ENCODE peak calls at places on chromosomes 11 and 22, in five cellular contexts. Q is T-cell, H is astrocyte of the cerebellum, Z is cardiac muscle cell, T is ecto neural progenitor cell. R is an unnamed sample.

GRCh38 chr22:47591016-47591415 is 828.6 kb downstream of the TBC1D22A start:
- DNase-seq in Q (no peak), H (no peak), Z (no peak), T (no peak), R (no peak)

GRCh38 chr22:46574993-46575914 is 37.8 kb upstream of the CELSR1 start:
- DNase-seq in Q (no peak), H (no peak), Z (peak), T (no peak), R (no peak)

GRCh38 chr11:765025-765801 is 12.1 kb downstream of the GATD1 start:
- DNase-seq in Q (peak), H (no peak), Z (peak), T (peak), R (peak)

GRCh38 chr11:3837793-3838192 is 3.0 kb downstream of the RHOG start:
- DNase-seq in Q (no peak), H (no peak), Z (peak), T (no peak), R (no peak)

GRCh38 chr11:92596596-92597317 is 372.1 kb downstream of the FAT3 start:
- DNase-seq in Q (no peak), H (no peak), Z (no peak), T (no peak), R (no peak)

GRCh38 chr11:61023086-61024035 is 51.9 kb downstream of the CD6 start:
- DNase-seq in Q (peak), H (no peak), Z (no peak), T (no peak), R (no peak)

GRCh38 chr11:95549276-95549675 is 240.3 kb downstream of the FAM76B start:
- DNase-seq in Q (no peak), H (no peak), Z (no peak), T (no peak), R (no peak)

GRCh38 chr11:87263979-87264378 is 226.2 kb downstream of the TMEM135 start:
- DNase-seq in Q (no peak), H (no peak), Z (no peak), T (no peak), R (no peak)

GRCh38 chr11:532512-533048 is 2.8 kb downstream of the HRAS start:
- DNase-seq in Q (no peak), H (no peak), Z (no peak), T (no peak), R (no peak)

GRCh38 chr22:45550416-45550815 is 47.7 kb downstream of the FBLN1 start:
- DNase-seq in Q (no peak), H (no peak), Z (no peak), T (no peak), R (no peak)

GRCh38 chr22:38862375-38863329 is 9.4 kb downstream of the CBX6 start:
- DNase-seq in Q (no peak), H (no peak), Z (peak), T (no peak), R (no peak)

GRCh38 chr22:48629631-48630443 is 1197.8 kb downstream of the BRD1 start:
- DNase-seq in Q (no peak), H (no peak), Z (no peak), T (no peak), R (no peak)

GRCh38 chr11:63670077-63670737 is 969 bp downstream of the ATL3 start:
- DNase-seq in Q (no peak), H (no peak), Z (peak), T (no peak), R (peak)

GRCh38 chr22:36965716-36966115 is 52.3 kb downstream of the CSF2RB start:
- DNase-seq in Q (no peak), H (no peak), Z (no peak), T (no peak), R (no peak)

GRCh38 chr22:17260950-17261349 is 41.7 kb upstream of the ADA2 start:
- DNase-seq in Q (no peak), H (no peak), Z (no peak), T (no peak), R (no peak)

GRCh38 chr11:73019996-73020395 is 122.1 kb downstream of the FCHSD2 start:
- DNase-seq in Q (no peak), H (no peak), Z (no peak), T (no peak), R (no peak)

GRCh38 chr11:11095971-11096370 is 238.1 kb upstream of the ZBED5 start:
- DNase-seq in Q (no peak), H (no peak), Z (no peak), T (no peak), R (no peak)

GRCh38 chr11:17822021-17822781 is 87.6 kb downstream of the KCNC1 start:
- DNase-seq in Q (no peak), H (no peak), Z (peak), T (no peak), R (peak)

GRCh38 chr11:122748968-122749687 is 89.2 kb upstream of the CRTAM start:
- DNase-seq in Q (no peak), H (peak), Z (peak), T (no peak), R (peak)

GRCh38 chr11:64802370-64803162 is 448 bp downstream of the MAP4K2 start:
- DNase-seq in Q (no peak), H (no peak), Z (no peak), T (no peak), R (no peak)

GRCh38 chr22:44516841-44517240 is 18.8 kb upstream of the RTL6 start:
- DNase-seq in Q (no peak), H (no peak), Z (no peak), T (no peak), R (no peak)

GRCh38 chr11:9616858-9617257 is 43.4 kb downstream of the WEE1 start:
- DNase-seq in Q (no peak), H (no peak), Z (no peak), T (no peak), R (no peak)

GRCh38 chr11:60771146-60771545 is 14.0 kb upstream of the MS4A10 start:
- DNase-seq in Q (no peak), H (no peak), Z (no peak), T (no peak), R (no peak)

GRCh38 chr11:31804439-31805036 is 6.6 kb downstream of the PAX6 start:
- DNase-seq in Q (no peak), H (no peak), Z (no peak), T (peak), R (no peak)

GRCh38 chr11:9139628-9140357 is 48.4 kb upstream of the SCUBE2 start:
- DNase-seq in Q (no peak), H (no peak), Z (no peak), T (no peak), R (no peak)

GRCh38 chr11:2774173-2775082 is 74.6 kb upstream of the KCNQ1OT1 start:
- DNase-seq in Q (no peak), H (no peak), Z (no peak), T (no peak), R (no peak)

GRCh38 chr22:36419177-36419911 is 31.6 kb upstream of the MYH9 start:
- DNase-seq in Q (no peak), H (no peak), Z (peak), T (no peak), R (peak)

GRCh38 chr11:8080674-8081590 is at the start of gene TUB:
- DNase-seq in Q (no peak), H (no peak), Z (peak), T (peak), R (no peak)

GRCh38 chr22:30252411-30253204 is 6.0 kb upstream of the LIF start:
- DNase-seq in Q (no peak), H (no peak), Z (no peak), T (no peak), R (no peak)

GRCh38 chr11:11533751-11534150 is 88.1 kb downstream of the GALNT18 start:
- DNase-seq in Q (no peak), H (no peak), Z (no peak), T (no peak), R (no peak)

GRCh38 chr11:7573558-7574296 is 59.9 kb downstream of the PPFIBP2 start:
- DNase-seq in Q (no peak), H (no peak), Z (no peak), T (no peak), R (no peak)

GRCh38 chr11:44568706-44569473 is 3.4 kb downstream of the CD82 start:
- DNase-seq in Q (peak), H (peak), Z (peak), T (no peak), R (peak)

GRCh38 chr11:46984987-46985386 is 48.4 kb downstream of the CSTPP1 start:
- DNase-seq in Q (no peak), H (no peak), Z (no peak), T (no peak), R (no peak)

GRCh38 chr11:70901951-70902521 is 350.3 kb downstream of the SHANK2 start:
- DNase-seq in Q (no peak), H (no peak), Z (peak), T (no peak), R (no peak)

R was measured in HFFc6.